ENCODE peak calls at places on chromosomes 1 and 21, in eight cellular contexts. S is H1; M is right cardiac atrium; O is activated CD8-positive, alpha-beta T cell treated with anti-CD3 and anti-CD28 coated beads, Interleukin-2, amount 10 ng/mL, durations not matched to agents 7 days and 5 days; B is GM13976; L is stimulated activated CD4-positive, alpha-beta T cell treated with anti-CD3 and anti-CD28 coated beads, Interleukin-1b, Interleukin-23, amount 100 ng/mL, for 1 hour; X is GM06990; G is activated effector memory CD4-positive, alpha-beta T cell treated with anti-CD3 and anti-CD28 coated beads, Interleukin-2, amount 50 U/mL, for 16 hours. Q is an unnamed sample.

GRCh38 chr1:187985897-187986654 is 1157.3 kb downstream of the PLA2G4A start:
- DNase-seq in G (no peak), S (no peak), B (no peak), X (peak; percentile 64), M (no peak), O (no peak), L (no peak), Q (peak; percentile 5)

GRCh38 chr1:46248122-46248920 is 758 bp downstream of the RAD54L start:
- DNase-seq in L (no peak), G (peak; percentile 64), M (peak; percentile 76), O (peak; percentile 46), S (no peak), X (peak; percentile 40), B (peak; percentile 25), Q (no peak)

GRCh38 chr1:112841825-112842224 is 114.2 kb downstream of the SLC16A1 start:
- DNase-seq in X (no peak), B (no peak), S (no peak), O (no peak), L (no peak), M (no peak), G (no peak), Q (no peak)

GRCh38 chr1:168623003-168623828 is 46.8 kb downstream of the XCL1 start:
- DNase-seq in L (no peak), S (no peak), B (no peak), G (no peak), X (no peak), O (no peak), M (no peak), Q (peak; percentile 30)

GRCh38 chr1:153546796-153547559 is 1.4 kb upstream of the S100A4 start:
- DNase-seq in O (no peak), X (no peak), G (no peak), B (no peak), M (no peak), L (no peak), S (no peak), Q (no peak)

GRCh38 chr1:26537951-26538352 is 8.4 kb downstream of the RPS6KA1 start:
- DNase-seq in S (no peak), G (no peak), L (no peak), B (peak; percentile 76), X (no peak), O (no peak), M (no peak), Q (peak; percentile 45)

GRCh38 chr1:98677288-98677687 is 15.8 kb downstream of the SNX7 start:
- DNase-seq in M (no peak), G (no peak), L (no peak), S (no peak), X (no peak), B (no peak), O (no peak), Q (peak; percentile 85)

GRCh38 chr1:93620841-93621210 is 60.8 kb downstream of the BCAR3 start:
- DNase-seq in L (no peak), S (no peak), B (no peak), G (no peak), O (no peak), X (no peak), M (no peak), Q (no peak)

GRCh38 chr1:74334147-74334546 is 99.0 kb downstream of the TNNI3K start:
- DNase-seq in G (no peak), X (no peak), B (no peak), M (no peak), O (no peak), L (no peak), S (no peak), Q (peak; percentile 31)

GRCh38 chr1:2379733-2380404 is 11.5 kb downstream of the MORN1 start:
- DNase-seq in B (no peak), G (peak; percentile 55), S (no peak), O (no peak), L (no peak), M (peak; percentile 34), X (peak; percentile 6), Q (no peak)

GRCh38 chr1:43992232-43992995 is 1.0 kb downstream of the CCDC24 start:
- DNase-seq in O (no peak), X (no peak), L (no peak), M (peak; percentile 34), G (no peak), S (no peak), B (no peak), Q (no peak)

GRCh38 chr1:159881930-159882839 is 17.8 kb downstream of the CFAP45 start:
- DNase-seq in B (no peak), X (no peak), M (peak; percentile 88), G (peak; percentile 80), L (no peak), O (no peak), S (no peak), Q (peak; percentile 99)

GRCh38 chr1:170670751-170671628 is 7.1 kb downstream of the PRRX1 start:
- DNase-seq in L (no peak), M (peak; percentile 85), X (no peak), O (peak; percentile 34), S (no peak), G (peak; percentile 68), B (peak; percentile 50), Q (peak; percentile 37)

GRCh38 chr1:19661721-19662228 is 2.9 kb upstream of the HTR6 start:
- DNase-seq in G (peak; percentile 72), M (peak; percentile 53), B (no peak), X (no peak), S (no peak), L (no peak), O (peak; percentile 64), Q (peak; percentile 52)

GRCh38 chr1:96080925-96081324 is 640.7 kb upstream of the PTBP2 start:
- DNase-seq in G (no peak), O (no peak), S (no peak), M (no peak), L (no peak), X (no peak), B (no peak), Q (peak; percentile 16)

GRCh38 chr1:118826669-118827068 is 161.5 kb downstream of the TBX15 start:
- DNase-seq in B (no peak), M (no peak), G (no peak), X (no peak), O (no peak), S (no peak), L (no peak), Q (no peak)

GRCh38 chr1:205916541-205916940 is 26.7 kb downstream of the SLC26A9 start:
- DNase-seq in G (no peak), M (no peak), B (no peak), X (no peak), S (no peak), L (no peak), O (no peak), Q (peak; percentile 50)

GRCh38 chr1:13829152-13829769 is 129.3 kb downstream of the PRDM2 start:
- DNase-seq in G (no peak), O (no peak), M (no peak), S (no peak), B (peak; percentile 20), X (no peak), L (no peak), Q (no peak)

GRCh38 chr21:44510508-44511218 is 29.3 kb downstream of the KRTAP10-1 start:
- DNase-seq in L (peak; percentile 65), X (peak; percentile 64), B (peak; percentile 92), G (peak; percentile 93), O (peak; percentile 81), S (peak; percentile 43), M (peak; percentile 75), Q (no peak)

GRCh38 chr1:25786887-25787286 is 13.1 kb upstream of the SELENON start:
- DNase-seq in X (no peak), B (no peak), O (no peak), S (no peak), G (no peak), L (no peak), M (no peak), Q (peak; percentile 50)

GRCh38 chr1:8629241-8630091 is 188.0 kb downstream of the RERE start:
- DNase-seq in M (no peak), L (no peak), B (peak; percentile 63), G (no peak), X (peak; percentile 61), O (no peak), S (no peak), Q (peak; percentile 76)

GRCh38 chr1:168343566-168343965 is 62.9 kb downstream of the TBX19 start:
- DNase-seq in X (no peak), B (no peak), S (no peak), M (no peak), O (no peak), G (no peak), L (no peak), Q (no peak)

GRCh38 chr1:79847715-79848114 is 841.2 kb upstream of the ADGRL4 start:
- DNase-seq in G (no peak), M (peak; percentile 14), L (no peak), O (no peak), B (no peak), X (no peak), S (no peak), Q (no peak)

GRCh38 chr1:154474802-154475201 is 27.2 kb upstream of the TDRD10 start:
- DNase-seq in L (no peak), G (no peak), S (no peak), O (no peak), B (no peak), M (peak; percentile 73), X (no peak), Q (peak; percentile 80)

GRCh38 chr1:24688621-24689195 is 45.6 kb downstream of the SRRM1 start:
- DNase-seq in L (peak; percentile 29), G (peak; percentile 82), X (no peak), S (peak; percentile 63), M (peak; percentile 89), O (peak; percentile 67), B (peak; percentile 83), Q (peak; percentile 61)

GRCh38 chr1:1291023-1291528 is 10.8 kb downstream of the SCNN1D start:
- DNase-seq in M (peak; percentile 71), X (no peak), L (no peak), O (no peak), S (no peak), B (no peak), G (no peak), Q (no peak)

GRCh38 chr1:11473635-11474034 is 5.3 kb upstream of the DISP3 start:
- DNase-seq in S (no peak), X (no peak), O (peak; percentile 66), B (no peak), M (no peak), L (no peak), G (no peak), Q (peak; percentile 5)

GRCh38 chr1:165914136-165914798 is 86.9 kb downstream of the UCK2 start:
- DNase-seq in B (peak; percentile 77), X (peak; percentile 24), S (no peak), G (peak; percentile 78), O (peak; percentile 80), M (no peak), L (peak; percentile 34), Q (peak; percentile 88)

GRCh38 chr1:59005491-59006308 is 221.9 kb upstream of the JUN start:
- DNase-seq in G (no peak), O (no peak), X (peak; percentile 44), S (no peak), M (no peak), L (no peak), B (peak; percentile 31), Q (no peak)

GRCh38 chr1:65483993-65484754 is 63.7 kb downstream of the LEPR start:
- DNase-seq in X (no peak), M (no peak), G (no peak), O (no peak), L (no peak), S (no peak), B (no peak), Q (no peak)

GRCh38 chr1:51070640-51071039 is 31.4 kb upstream of the C1orf185 start:
- DNase-seq in B (no peak), G (no peak), X (no peak), M (no peak), L (no peak), O (no peak), S (no peak), Q (peak; percentile 72)

GRCh38 chr1:47378147-47378546 is 37.9 kb upstream of the FOXE3 start:
- DNase-seq in G (no peak), L (no peak), O (no peak), S (no peak), M (no peak), B (no peak), X (no peak), Q (peak; percentile 62)

GRCh38 chr1:54129858-54130257 is 22.9 kb downstream of the CDCP2 start:
- DNase-seq in O (no peak), M (no peak), G (no peak), S (no peak), L (no peak), B (no peak), X (no peak), Q (no peak)

GRCh38 chr1:206606867-206607266 is 5.4 kb downstream of the EIF2D start:
- DNase-seq in B (no peak), M (no peak), X (no peak), S (no peak), L (no peak), G (no peak), O (no peak), Q (peak; percentile 41)

Q was measured in IMR-90.